ENCODE peak calls at places on chromosomes 4 and X, in four cellular contexts. One of them, this sample, is unnamed.

GRCh38 chr4:65747386-65747785 is 77.1 kb upstream of the EPHA5 start:
- DNase-seq in GM12878: no peak
- DNase-seq in GM23338: no peak
- DNase-seq in K562: no peak
- DNase-seq in this sample: no peak

GRCh38 chr4:153341575-153342090 is 2.9 kb upstream of the MND1 start:
- DNase-seq in GM12878: no peak
- DNase-seq in GM23338: no peak
- DNase-seq in K562: peak; percentile 68
- DNase-seq in this sample: no peak

GRCh38 chr4:105147226-105148151 is 813 bp downstream of the TET2 start:
- DNase-seq in GM12878: no peak
- DNase-seq in GM23338: peak; percentile 74
- DNase-seq in K562: peak; percentile 68
- DNase-seq in this sample: peak; percentile 69

GRCh38 chr4:71663780-71664179 is 120.1 kb downstream of the GC start:
- DNase-seq in GM12878: no peak
- DNase-seq in GM23338: no peak
- DNase-seq in K562: no peak
- DNase-seq in this sample: no peak

GRCh38 chrX:153727108-153727931 is 2.7 kb downstream of the ABCD1 start:
- DNase-seq in GM12878: no peak
- DNase-seq in GM23338: no peak
- DNase-seq in K562: no peak
- DNase-seq in this sample: no peak

GRCh38 chrX:9310596-9310995 is 154.3 kb upstream of the TBL1X start:
- DNase-seq in GM12878: no peak
- DNase-seq in GM23338: no peak
- DNase-seq in K562: no peak
- DNase-seq in this sample: no peak

GRCh38 chrX:20973038-20973437 is 401.2 kb upstream of the CNKSR2 start:
- DNase-seq in GM12878: no peak
- DNase-seq in GM23338: peak; percentile 32
- DNase-seq in K562: no peak
- DNase-seq in this sample: no peak

GRCh38 chr4:52869196-52869595 is 7.1 kb downstream of the RASL11B start:
- DNase-seq in GM12878: no peak
- DNase-seq in GM23338: no peak
- DNase-seq in K562: no peak
- DNase-seq in this sample: no peak

GRCh38 chr4:80189956-80190671 is 7.2 kb upstream of the PRDM8 start:
- DNase-seq in GM12878: no peak
- DNase-seq in GM23338: peak; percentile 89
- DNase-seq in K562: no peak
- DNase-seq in this sample: peak; percentile 90

GRCh38 chr4:836781-837301 is 10.9 kb upstream of the CPLX1 start:
- DNase-seq in GM12878: no peak
- DNase-seq in GM23338: no peak
- DNase-seq in K562: no peak
- DNase-seq in this sample: no peak

GRCh38 chr4:87018751-87019150 is 83.9 kb downstream of the AFF1 start:
- DNase-seq in GM12878: no peak
- DNase-seq in GM23338: no peak
- DNase-seq in K562: no peak
- DNase-seq in this sample: no peak

GRCh38 chr4:87019898-87020297 is 85.1 kb downstream of the AFF1 start:
- DNase-seq in GM12878: no peak
- DNase-seq in GM23338: no peak
- DNase-seq in K562: no peak
- DNase-seq in this sample: no peak

GRCh38 chr4:87017580-87018061 is 82.8 kb downstream of the AFF1 start:
- DNase-seq in GM12878: no peak
- DNase-seq in GM23338: no peak
- DNase-seq in K562: peak; percentile 86
- DNase-seq in this sample: no peak

GRCh38 chr4:87024181-87024580 is 89.4 kb downstream of the AFF1 start:
- DNase-seq in GM12878: no peak
- DNase-seq in GM23338: no peak
- DNase-seq in K562: no peak
- DNase-seq in this sample: no peak

DNA sequence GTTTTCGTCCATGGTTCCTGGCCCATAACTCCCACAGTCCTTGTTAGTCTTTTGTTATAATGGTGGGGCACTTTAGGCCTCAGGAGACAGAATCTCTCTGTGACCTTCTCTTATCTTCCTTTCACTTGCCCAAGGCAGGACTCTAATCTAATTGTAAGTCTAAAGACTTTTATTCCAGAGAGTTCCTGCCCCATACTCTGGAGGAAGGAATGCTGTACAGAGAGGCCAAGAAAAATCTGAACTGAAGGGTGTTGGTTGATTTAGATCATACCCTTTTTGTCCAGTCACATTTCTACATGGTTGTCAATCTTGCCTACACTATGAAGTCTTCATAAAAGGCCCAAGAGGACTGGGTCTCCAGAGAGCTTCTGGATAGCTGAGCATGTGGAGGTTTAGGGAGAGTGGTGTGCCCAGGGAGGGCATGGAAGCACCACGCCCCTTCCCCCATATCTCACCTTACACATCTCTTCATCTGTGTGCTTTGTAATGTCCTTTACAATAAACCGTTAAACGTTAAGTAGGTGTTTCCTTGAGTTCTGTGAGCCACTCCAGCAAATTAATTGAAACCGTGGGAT is 84.5 kb downstream of the AFF1 start:
- DNase-seq in GM12878: no peak
- DNase-seq in GM23338: no peak
- DNase-seq in K562: peak; percentile 47
- DNase-seq in this sample: no peak
- H4K20me1 ChIP-seq in GM12878: no peaks in the 10 kb centered on the region
- H4K20me1 ChIP-seq in GM23338: peaks cover 9% of the 10 kb centered on the region
- H4K20me1 ChIP-seq in K562: no peaks in the 10 kb centered on the region
- H4K20me1 ChIP-seq in this sample: no peaks in the 10 kb centered on the region

DNA sequence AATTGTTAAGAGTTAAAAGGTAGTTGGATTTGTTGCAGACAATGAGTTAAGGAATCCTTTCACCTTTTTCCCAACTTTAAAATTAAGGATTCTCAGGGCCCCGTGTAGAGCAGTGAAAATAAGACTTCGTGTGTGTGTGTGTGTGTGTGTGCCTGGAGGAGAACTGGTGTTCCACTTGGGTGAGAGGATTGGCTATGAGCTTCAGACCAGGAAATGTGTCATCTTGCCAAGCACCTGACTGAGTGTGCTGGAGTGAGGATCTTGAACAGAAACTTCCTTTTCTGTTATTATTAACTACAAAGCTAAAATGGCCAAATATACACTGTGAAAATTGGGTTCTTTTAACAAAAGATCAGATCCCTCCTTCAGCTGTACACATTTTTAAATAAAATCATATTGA is 113.1 kb upstream of the VCX2 start:
- DNase-seq in GM12878: no peak
- DNase-seq in GM23338: no peak
- DNase-seq in K562: no peak
- DNase-seq in this sample: no peak
- H4K20me1 ChIP-seq in GM12878: no peaks in the 10 kb centered on the region
- H4K20me1 ChIP-seq in GM23338: no peaks in the 10 kb centered on the region
- H4K20me1 ChIP-seq in K562: no peaks in the 10 kb centered on the region
- H4K20me1 ChIP-seq in this sample: no peaks in the 10 kb centered on the region

GRCh38 chr4:139301143-139301820 is at the start of gene NAA15:
- DNase-seq in GM12878: peak; percentile 90
- DNase-seq in GM23338: peak; percentile 98
- DNase-seq in K562: peak; percentile 99
- DNase-seq in this sample: peak; percentile 99

GRCh38 chr4:139300431-139301142 is 718 bp upstream of the NAA15 start:
- DNase-seq in GM12878: peak; percentile 36
- DNase-seq in GM23338: peak; percentile 38
- DNase-seq in K562: peak; percentile 65
- DNase-seq in this sample: no peak

GRCh38 chr4:139299536-139299935 is 1.8 kb upstream of the NAA15 start:
- DNase-seq in GM12878: no peak
- DNase-seq in GM23338: no peak
- DNase-seq in K562: no peak
- DNase-seq in this sample: no peak

GRCh38 chr4:139301821-139302611 is at the start of gene NDUFC1:
- DNase-seq in GM12878: peak; percentile 41
- DNase-seq in GM23338: peak; percentile 81
- DNase-seq in K562: peak; percentile 69
- DNase-seq in this sample: peak; percentile 61

GRCh38 chr4:139304920-139305319 is 2.6 kb upstream of the NDUFC1 start:
- DNase-seq in GM12878: no peak
- DNase-seq in GM23338: no peak
- DNase-seq in K562: no peak
- DNase-seq in this sample: no peak
- H4K20me1 ChIP-seq in GM12878: no peaks in the 10 kb centered on the region
- H4K20me1 ChIP-seq in GM23338: peaks cover 54% of the 10 kb centered on the region
- H4K20me1 ChIP-seq in K562: peaks cover 9% of the 10 kb centered on the region
- H4K20me1 ChIP-seq in this sample: no peaks in the 10 kb centered on the region

GRCh38 chrX:103864886-103865534 is 33.0 kb upstream of the RAB9B start:
- DNase-seq in GM12878: no peak
- DNase-seq in GM23338: no peak
- DNase-seq in K562: no peak
- DNase-seq in this sample: no peak

GRCh38 chrX:103861200-103861599 is 29.1 kb upstream of the RAB9B start:
- DNase-seq in GM12878: no peak
- DNase-seq in GM23338: no peak
- DNase-seq in K562: no peak
- DNase-seq in this sample: no peak

DNA sequence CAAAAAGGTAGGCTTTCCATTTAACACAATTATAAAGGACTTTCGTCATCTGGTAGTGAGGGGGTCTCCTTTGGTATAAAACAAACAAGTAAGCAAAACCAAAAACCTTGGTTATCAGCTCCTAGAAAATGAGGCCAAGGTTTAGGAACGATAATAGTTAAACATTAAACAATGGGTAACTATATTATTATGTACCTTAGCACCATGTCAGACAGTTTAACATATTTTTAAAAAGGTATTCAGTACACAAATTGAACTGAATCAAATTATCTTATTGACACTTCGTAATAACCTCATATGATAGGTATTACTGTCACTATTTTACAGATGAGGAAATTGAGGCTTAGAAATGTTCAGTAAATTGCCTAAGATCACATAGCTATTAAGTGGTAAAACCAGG is 32.1 kb upstream of the RAB9B start:
- DNase-seq in GM12878: no peak
- DNase-seq in GM23338: no peak
- DNase-seq in K562: no peak
- DNase-seq in this sample: no peak
- H4K20me1 ChIP-seq in GM12878: no peaks in the 10 kb centered on the region
- H4K20me1 ChIP-seq in GM23338: no peaks in the 10 kb centered on the region
- H4K20me1 ChIP-seq in K562: no peaks in the 10 kb centered on the region
- H4K20me1 ChIP-seq in this sample: no peaks in the 10 kb centered on the region